ENCODE peak calls at places on chromosomes 2 and 18, in six cellular contexts. One of them, this sample, is unnamed.

GRCh38 chr2:162007447-162008040 is 66.5 kb downstream of the DPP4 start:
- DNase-seq in hippocampal formation: no peak
- DNase-seq in caudate nucleus: no peak
- DNase-seq in H7: no peak
- DNase-seq in lower leg skin: no peak
- DNase-seq in head of caudate nucleus: no peak
- DNase-seq in this sample: no peak

GRCh38 chr18:50590625-50591024 is 30.7 kb downstream of the MAPK4 start:
- DNase-seq in H7: no peak
- DNase-seq in head of caudate nucleus: no peak
- DNase-seq in caudate nucleus: no peak
- DNase-seq in lower leg skin: no peak
- DNase-seq in hippocampal formation: no peak
- DNase-seq in this sample: no peak

GRCh38 chr2:219430633-219431615 is 3.7 kb upstream of the SPEG start:
- DNase-seq in H7: peak; percentile 70
- DNase-seq in head of caudate nucleus: peak; percentile 21
- DNase-seq in caudate nucleus: no peak
- DNase-seq in hippocampal formation: peak; percentile 9
- DNase-seq in lower leg skin: no peak
- DNase-seq in this sample: peak; percentile 20

GRCh38 chr2:82728090-82728489 is 1731.0 kb downstream of the SUCLG1 start:
- DNase-seq in H7: no peak
- DNase-seq in head of caudate nucleus: no peak
- DNase-seq in caudate nucleus: no peak
- DNase-seq in hippocampal formation: no peak
- DNase-seq in lower leg skin: no peak
- DNase-seq in this sample: no peak

GRCh38 chr18:68507781-68508180 is 207.1 kb downstream of the TMX3 start:
- DNase-seq in lower leg skin: no peak
- DNase-seq in H7: no peak
- DNase-seq in hippocampal formation: no peak
- DNase-seq in head of caudate nucleus: no peak
- DNase-seq in caudate nucleus: no peak
- DNase-seq in this sample: peak; percentile 7

GRCh38 chr2:121408641-121409040 is 122.0 kb upstream of the RNU4ATAC start:
- DNase-seq in caudate nucleus: no peak
- DNase-seq in head of caudate nucleus: no peak
- DNase-seq in hippocampal formation: no peak
- DNase-seq in H7: no peak
- DNase-seq in lower leg skin: no peak
- DNase-seq in this sample: no peak

GRCh38 chr18:78729099-78729467 is 250.5 kb upstream of the SALL3 start:
- DNase-seq in hippocampal formation: no peak
- DNase-seq in H7: no peak
- DNase-seq in caudate nucleus: no peak
- DNase-seq in lower leg skin: no peak
- DNase-seq in head of caudate nucleus: no peak
- DNase-seq in this sample: no peak

GRCh38 chr2:202705446-202706020 is 70.8 kb downstream of the FAM117B start:
- DNase-seq in head of caudate nucleus: peak; percentile 39
- DNase-seq in caudate nucleus: no peak
- DNase-seq in hippocampal formation: no peak
- DNase-seq in H7: no peak
- DNase-seq in lower leg skin: no peak
- DNase-seq in this sample: no peak

GRCh38 chr2:206049387-206049786 is 36.6 kb downstream of the INO80D start:
- DNase-seq in H7: no peak
- DNase-seq in caudate nucleus: no peak
- DNase-seq in hippocampal formation: no peak
- DNase-seq in lower leg skin: no peak
- DNase-seq in head of caudate nucleus: no peak
- DNase-seq in this sample: no peak

GRCh38 chr2:101420623-101421022 is 33.3 kb upstream of the CREG2 start:
- DNase-seq in lower leg skin: no peak
- DNase-seq in H7: no peak
- DNase-seq in head of caudate nucleus: no peak
- DNase-seq in hippocampal formation: no peak
- DNase-seq in caudate nucleus: no peak
- DNase-seq in this sample: no peak

GRCh38 chr2:95526360-95527341 is 42.1 kb upstream of the TRIM43B start:
- DNase-seq in lower leg skin: no peak
- DNase-seq in caudate nucleus: peak; percentile 44
- DNase-seq in head of caudate nucleus: peak; percentile 83
- DNase-seq in hippocampal formation: peak; percentile 58
- DNase-seq in H7: peak; percentile 20
- DNase-seq in this sample: peak; percentile 72

This sample was measured in pons.